ENCODE peak calls at places on chromosome 5, in ten cellular contexts. N, K, I, A, Q, R, G, U, E and B are unnamed samples.

GRCh38 chr5:151213803-151214613 is 9.9 kb downstream of the CCDC69 start:
- DNase-seq in N (no peak), K (no peak), I (peak), A (peak), Q (peak), R (peak), G (peak), U (peak), E (no peak), B (peak)

GRCh38 chr5:135248801-135249231 is 150.2 kb downstream of the MACROH2A1 start:
- DNase-seq in N (no peak), K (no peak), I (no peak), A (no peak), Q (no peak), R (peak), G (no peak), U (no peak), E (no peak), B (no peak)

GRCh38 chr5:83552275-83552674 is 80.7 kb downstream of the VCAN start:
- DNase-seq in N (no peak), K (no peak), I (peak), A (no peak), Q (no peak), R (no peak), G (no peak), U (peak), E (no peak), B (no peak)

GRCh38 chr5:68544656-68545565 is 329.4 kb downstream of the PIK3R1 start:
- DNase-seq in N (no peak), K (peak), I (no peak), A (peak), Q (peak), R (peak), G (no peak), U (peak), E (no peak), B (no peak)

GRCh38 chr5:154505567-154505966 is 27.5 kb upstream of the HAND1 start:
- DNase-seq in N (no peak), K (no peak), I (no peak), A (no peak), Q (no peak), R (no peak), G (no peak), U (no peak), E (no peak), B (no peak)

GRCh38 chr5:61933787-61934626 is 372.0 kb upstream of the KIF2A start:
- DNase-seq in N (peak), K (peak), I (peak), A (peak), Q (peak), R (no peak), G (no peak), U (peak), E (peak), B (peak)

GRCh38 chr5:66223637-66224036 is 79.5 kb downstream of the SREK1 start:
- DNase-seq in N (no peak), K (peak), I (peak), A (no peak), Q (peak), R (peak), G (no peak), U (peak), E (no peak), B (no peak)

GRCh38 chr5:154202379-154203260 is 12.1 kb downstream of the GALNT10 start:
- DNase-seq in N (no peak), K (no peak), I (no peak), A (no peak), Q (no peak), R (no peak), G (no peak), U (no peak), E (no peak), B (no peak)